ENCODE peak calls at places on chromosomes 11 and 22, in ten cellular contexts. F is gastrocnemius medialis, N is non-pigmented ciliary epithelial cell, A is GM10248, G is GM23338, T is left ventricle myocardium superior, C is neural progenitor cell, J is HT-29, W is foreskin fibroblast, O is mucosa of gallbladder. K is an unnamed sample.

GRCh38 chr11:31882951-31883392 is 71.8 kb upstream of the PAX6 start:
- DNase-seq in T (no peak), W (no peak), G (peak), O (no peak), J (no peak), F (no peak), C (peak), N (no peak), A (no peak), K (no peak)

GRCh38 chr22:33315954-33316353 is 257.8 kb upstream of the SYN3 start:
- DNase-seq in G (no peak), C (no peak), O (no peak), F (no peak), J (no peak), A (no peak), N (no peak), W (no peak), T (no peak), K (no peak)

GRCh38 chr22:44091021-44091721 is 67.1 kb downstream of the PARVB start:
- DNase-seq in J (peak), O (no peak), G (peak), T (no peak), W (no peak), A (no peak), C (peak), N (no peak), F (no peak), K (no peak)

GRCh38 chr22:46549971-46550641 is 12.7 kb upstream of the CELSR1 start:
- DNase-seq in C (no peak), T (no peak), W (no peak), N (no peak), J (no peak), A (no peak), O (no peak), G (no peak), F (no peak), K (no peak)

GRCh38 chr22:25542231-25542630 is 22.2 kb upstream of the GRK3 start:
- DNase-seq in G (no peak), C (no peak), F (no peak), T (no peak), W (no peak), J (no peak), N (no peak), A (no peak), O (no peak), K (no peak)

GRCh38 chr11:69554849-69555248 is 73.4 kb downstream of the LINC01488 start:
- DNase-seq in A (no peak), C (no peak), W (no peak), T (no peak), O (no peak), G (no peak), F (no peak), J (no peak), N (no peak), K (no peak)

GRCh38 chr11:35918716-35919115 is 25.1 kb upstream of the LDLRAD3 start:
- DNase-seq in O (no peak), J (no peak), F (no peak), W (no peak), T (no peak), A (no peak), G (no peak), N (no peak), C (peak), K (no peak)

GRCh38 chr22:21726650-21727049 is 8.9 kb downstream of the YPEL1 start:
- DNase-seq in J (peak), O (no peak), G (peak), W (no peak), C (peak), N (no peak), A (peak), T (no peak), F (no peak), K (peak)

GRCh38 chr11:2099523-2100316 is 39.5 kb downstream of the IGF2 start:
- DNase-seq in N (no peak), C (no peak), W (no peak), G (peak), A (no peak), T (peak), J (peak), O (peak), F (no peak), K (no peak)

GRCh38 chr22:22554324-22555284 is 4.5 kb downstream of the PRAME start:
- DNase-seq in G (no peak), O (no peak), W (no peak), J (no peak), N (no peak), F (no peak), A (peak), T (no peak), C (no peak), K (no peak)

GRCh38 chr22:25134028-25134427 is 65.6 kb upstream of the CRYBB3 start:
- DNase-seq in W (no peak), N (no peak), T (no peak), C (no peak), O (peak), A (no peak), F (no peak), G (no peak), J (peak), K (no peak)

GRCh38 chr11:45142241-45142885 is 4.1 kb upstream of the PRDM11 start:
- DNase-seq in C (no peak), T (no peak), W (peak), N (no peak), A (no peak), O (no peak), F (no peak), J (no peak), G (no peak), K (no peak)

GRCh38 chr22:19871845-19872778 is 17.4 kb upstream of the GNB1L start:
- DNase-seq in N (no peak), T (peak), C (no peak), O (no peak), W (no peak), A (no peak), G (no peak), F (no peak), J (no peak), K (no peak)

GRCh38 chr11:130313383-130314183 is 1.1 kb downstream of the ZBTB44 start:
- DNase-seq in F (no peak), A (no peak), J (peak), W (no peak), N (no peak), G (peak), C (no peak), O (no peak), T (no peak), K (no peak)

GRCh38 chr11:14907411-14908213 is 15.6 kb upstream of the CYP2R1 start:
- DNase-seq in G (peak), J (peak), C (peak), N (no peak), W (peak), A (no peak), F (no peak), O (peak), T (peak), K (peak)

GRCh38 chr11:107859459-107860239 is 1.1 kb upstream of the SLC35F2 start:
- DNase-seq in C (peak), T (peak), G (peak), N (no peak), A (no peak), W (no peak), J (peak), O (peak), F (peak), K (peak)

GRCh38 chr11:70901951-70902521 is 350.3 kb downstream of the SHANK2 start:
- DNase-seq in F (no peak), T (no peak), N (no peak), J (peak), W (no peak), G (no peak), C (no peak), O (no peak), A (no peak), K (no peak)

GRCh38 chr11:107801641-107802040 is 56.9 kb downstream of the SLC35F2 start:
- DNase-seq in W (no peak), T (no peak), J (no peak), G (no peak), F (no peak), C (no peak), N (no peak), O (no peak), A (no peak), K (no peak)

GRCh38 chr22:43848366-43849171 is 13.7 kb downstream of the SULT4A1 start:
- DNase-seq in T (peak), C (peak), O (peak), J (peak), W (peak), F (no peak), N (no peak), G (peak), A (no peak), K (no peak)

GRCh38 chr22:23786261-23786710 is 480 bp upstream of the SMARCB1 start:
- DNase-seq in G (no peak), O (no peak), F (no peak), T (no peak), W (no peak), N (no peak), C (no peak), A (no peak), J (no peak), K (no peak)

GRCh38 chr11:40029406-40029805 is 1430.0 kb downstream of the LRRC4C start:
- DNase-seq in O (no peak), G (peak), C (no peak), A (no peak), T (no peak), W (no peak), J (no peak), F (no peak), N (no peak), K (no peak)

GRCh38 chr11:106697058-106697457 is 321.2 kb downstream of the GUCY1A2 start:
- DNase-seq in C (no peak), J (no peak), G (no peak), A (no peak), N (peak), F (no peak), T (no peak), O (no peak), W (peak), K (no peak)

GRCh38 chr11:113730887-113731726 is 25.0 kb upstream of the TMPRSS5 start:
- DNase-seq in C (peak), T (no peak), A (no peak), F (peak), J (peak), O (peak), W (peak), G (peak), N (peak), K (no peak)

GRCh38 chr11:109940816-109941215 is 152.4 kb upstream of the ZC3H12C start:
- DNase-seq in A (no peak), G (no peak), O (no peak), T (no peak), C (no peak), F (no peak), W (peak), N (peak), J (no peak), K (no peak)

GRCh38 chr11:23924226-23924625 is 572.6 kb upstream of the LUZP2 start:
- DNase-seq in J (no peak), F (no peak), W (no peak), C (peak), N (no peak), O (no peak), G (peak), T (no peak), A (no peak), K (no peak)

K was measured in germinal center.